ENCODE peak calls at places on chromosomes 6 and 20, in seven cellular contexts. Q is H9, N is IMR-90, V is mesenchymal stem cell, L is mesendoderm, C is neuronal stem cell, B is trophoblast cell. R is an unnamed sample.

GRCh38 chr6:69835414-69836179 is 30.8 kb upstream of the COL19A1 start:
- DNase-seq in Q (no peak), N (peak; percentile 76), V (peak; percentile 81), L (peak; percentile 73), C (peak; percentile 6), B (peak; percentile 79), R (no peak)

GRCh38 chr20:20079102-20079784 is 26.9 kb downstream of the CFAP61 start:
- DNase-seq in Q (no peak), N (no peak), V (no peak), L (no peak), C (no peak), B (no peak), R (no peak)

GRCh38 chr20:50844430-50845100 is 49.7 kb downstream of the BCAS4 start:
- DNase-seq in Q (no peak), N (peak; percentile 87), V (peak; percentile 12), L (no peak), C (no peak), B (no peak), R (no peak)

GRCh38 chr20:63704749-63705117 is 3.0 kb downstream of the ARFRP1 start:
- DNase-seq in Q (no peak), N (no peak), V (no peak), L (no peak), C (no peak), B (no peak), R (no peak)

GRCh38 chr6:47446974-47447373 is 30.6 kb upstream of the CD2AP start:
- DNase-seq in Q (no peak), N (no peak), V (no peak), L (no peak), C (no peak), B (no peak), R (no peak)

GRCh38 chr20:43752561-43753301 is 25.9 kb upstream of the GTSF1L start:
- DNase-seq in Q (no peak), N (peak; percentile 90), V (peak; percentile 94), L (no peak), C (no peak), B (no peak), R (no peak)

GRCh38 chr6:134111062-134111677 is 58.7 kb upstream of the SLC2A12 start:
- DNase-seq in Q (peak; percentile 58), N (peak; percentile 68), V (peak; percentile 70), L (peak; percentile 82), C (peak; percentile 21), B (peak; percentile 86), R (no peak)

GRCh38 chr6:63649847-63650265 is 14.3 kb downstream of the PHF3 start:
- DNase-seq in Q (no peak), N (peak; percentile 37), V (peak; percentile 34), L (no peak), C (no peak), B (no peak), R (no peak)

GRCh38 chr20:46070215-46070910 is 19.4 kb downstream of the NCOA5 start:
- DNase-seq in Q (no peak), N (peak; percentile 86), V (peak; percentile 52), L (no peak), C (no peak), B (no peak), R (peak; percentile 28)

GRCh38 chr6:109523478-109523877 is 40.5 kb upstream of the ZBTB24 start:
- DNase-seq in Q (no peak), N (peak; percentile 40), V (no peak), L (no peak), C (no peak), B (no peak), R (no peak)

GRCh38 chr6:32982702-32983492 is 14.5 kb downstream of the BRD2 start:
- DNase-seq in Q (no peak), N (no peak), V (peak; percentile 12), L (peak; percentile 37), C (no peak), B (peak; percentile 59), R (no peak)

GRCh38 chr20:38805502-38805957 is at the start of gene PPP1R16B:
- DNase-seq in Q (peak; percentile 83), N (no peak), V (peak; percentile 19), L (peak; percentile 74), C (peak; percentile 66), B (peak; percentile 9), R (no peak)

GRCh38 chr6:390914-391558 is 516 bp upstream of the IRF4 start:
- DNase-seq in Q (peak; percentile 71), N (no peak), V (no peak), L (peak; percentile 68), C (peak; percentile 31), B (no peak), R (peak; percentile 77)

GRCh38 chr6:4370066-4370465 is 234.7 kb upstream of the ECI2 start:
- DNase-seq in Q (no peak), N (peak; percentile 98), V (peak; percentile 92), L (peak; percentile 19), C (no peak), B (peak; percentile 61), R (no peak)

GRCh38 chr20:50034567-50035170 is 51.9 kb downstream of the SNAI1 start:
- DNase-seq in Q (no peak), N (peak; percentile 37), V (peak; percentile 51), L (no peak), C (no peak), B (peak; percentile 25), R (no peak)

GRCh38 chr6:125044066-125044465 is 81.8 kb downstream of the RNF217 start:
- DNase-seq in Q (no peak), N (no peak), V (no peak), L (no peak), C (no peak), B (no peak), R (no peak)

GRCh38 chr20:57737349-57737748 is 27.5 kb upstream of the PMEPA1 start:
- DNase-seq in Q (no peak), N (no peak), V (no peak), L (no peak), C (no peak), B (no peak), R (no peak)

GRCh38 chr20:63896136-63896890 is 1.4 kb downstream of the DNAJC5 start:
- DNase-seq in Q (no peak), N (peak; percentile 46), V (peak; percentile 54), L (peak; percentile 40), C (no peak), B (peak; percentile 56), R (no peak)

GRCh38 chr20:57415791-57416190 is 24.6 kb downstream of the RBM38 start:
- DNase-seq in Q (no peak), N (no peak), V (no peak), L (no peak), C (no peak), B (no peak), R (no peak)

GRCh38 chr6:100257661-100258395 is 206.9 kb downstream of the SIM1 start:
- DNase-seq in Q (no peak), N (peak; percentile 68), V (peak; percentile 84), L (peak; percentile 88), C (peak; percentile 33), B (peak; percentile 55), R (no peak)

GRCh38 chr6:157251565-157252247 is 71.6 kb downstream of the TMEM242 start:
- DNase-seq in Q (no peak), N (no peak), V (no peak), L (no peak), C (no peak), B (no peak), R (no peak)

GRCh38 chr6:33868143-33868542 is 64.3 kb upstream of the MLN start:
- DNase-seq in Q (no peak), N (no peak), V (peak; percentile 19), L (no peak), C (no peak), B (no peak), R (no peak)

GRCh38 chr6:40343887-40344565 is 243.1 kb downstream of the LRFN2 start:
- DNase-seq in Q (peak; percentile 22), N (no peak), V (no peak), L (no peak), C (peak; percentile 39), B (no peak), R (peak; percentile 48)

DNA sequence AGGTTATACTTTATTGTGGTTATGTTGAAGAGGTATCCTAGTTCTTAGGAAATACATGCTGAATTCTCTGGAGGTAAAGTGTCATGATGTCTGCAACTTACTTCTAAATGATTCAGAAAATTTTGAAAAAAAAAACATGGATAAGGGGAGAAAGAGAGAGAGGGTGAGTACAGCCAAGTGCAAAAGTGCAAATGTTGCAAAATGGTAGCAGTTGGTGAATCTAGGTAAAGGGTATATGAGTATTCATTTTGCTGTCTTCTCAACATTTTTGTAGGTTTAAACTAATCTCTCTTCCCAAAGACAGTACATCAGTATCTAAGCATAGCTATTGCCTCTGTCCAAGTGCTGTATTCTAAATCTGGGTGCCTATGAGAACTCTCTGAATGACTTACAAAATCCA is 579.4 kb upstream of the CHD6 start:
- DNase-seq in Q (no peak), N (no peak), V (no peak), L (no peak), C (no peak), B (no peak), R (no peak)
- H3K18ac ChIP-seq in Q (no peak overlapping the region), N (no peak overlapping the region), V (no peak overlapping the region), L (no peak overlapping the region), C (no peak overlapping the region), B (no peak overlapping the region), R (no peak overlapping the region)

GRCh38 chr6:23412770-23413169 is 713.2 kb upstream of the NRSN1 start:
- DNase-seq in Q (no peak), N (no peak), V (no peak), L (no peak), C (no peak), B (no peak), R (no peak)

GRCh38 chr6:23415819-23416427 is 710.1 kb upstream of the NRSN1 start:
- DNase-seq in Q (no peak), N (no peak), V (no peak), L (no peak), C (no peak), B (no peak), R (no peak)

GRCh38 chr6:23414204-23414501 is 711.9 kb upstream of the NRSN1 start:
- DNase-seq in Q (no peak), N (peak; percentile 92), V (peak; percentile 80), L (peak; percentile 18), C (no peak), B (peak; percentile 10), R (no peak)

GRCh38 chr6:23413327-23414203 is 712.5 kb upstream of the NRSN1 start:
- DNase-seq in Q (no peak), N (peak; percentile 66), V (peak; percentile 50), L (no peak), C (no peak), B (peak; percentile 51), R (no peak)

DNA sequence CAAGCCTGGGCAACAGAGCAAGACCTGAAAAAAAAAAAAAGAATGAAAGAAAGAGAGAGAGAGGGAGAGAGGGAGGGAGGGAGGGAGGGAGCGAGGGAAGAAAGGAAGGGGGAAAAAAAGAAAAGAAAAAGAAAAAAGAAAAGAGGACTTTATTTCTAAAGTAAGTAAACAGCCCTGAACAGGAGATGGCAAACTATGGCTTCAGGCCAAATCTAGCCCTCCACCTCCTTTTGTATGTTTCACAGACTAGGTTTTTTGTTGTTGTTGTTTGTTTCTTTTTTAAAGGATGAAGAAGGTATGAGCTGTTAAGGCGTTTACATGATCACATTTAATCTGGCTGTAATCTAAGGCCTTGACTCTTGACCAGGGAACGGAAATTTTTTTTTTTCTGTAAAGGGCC is 711.1 kb upstream of the NRSN1 start:
- DNase-seq in Q (no peak), N (no peak), V (no peak), L (no peak), C (no peak), B (no peak), R (no peak)
- H3K18ac ChIP-seq in Q (no peak overlapping the region), N (peak overlapping the region; percentile 36), V (no peak overlapping the region), L (no peak overlapping the region), C (no peak overlapping the region), B (no peak overlapping the region), R (no peak overlapping the region)

GRCh38 chr20:60314727-60315126 is 356.5 kb downstream of the CDH26 start:
- DNase-seq in Q (no peak), N (no peak), V (no peak), L (no peak), C (no peak), B (no peak), R (no peak)
- H3K18ac ChIP-seq in Q (no peak overlapping the region), N (no peak overlapping the region), V (no peak overlapping the region), L (no peak overlapping the region), C (no peak overlapping the region), B (no peak overlapping the region), R (no peak overlapping the region)

GRCh38 chr20:53013847-53014246 is 41.7 kb downstream of the TSHZ2 start:
- DNase-seq in Q (no peak), N (no peak), V (no peak), L (no peak), C (no peak), B (no peak), R (no peak)
- H3K18ac ChIP-seq in Q (no peak overlapping the region), N (no peak overlapping the region), V (no peak overlapping the region), L (no peak overlapping the region), C (no peak overlapping the region), B (no peak overlapping the region), R (no peak overlapping the region)